ENCODE peak calls at places on chromosomes 5 and 9, in eight cellular contexts. R, N, Y, O, M, B, U and F are unnamed samples.

GRCh38 chr9:114007991-114008666 is 70.0 kb downstream of the AMBP start:
- DNase-seq in Y (peak), M (no peak), U (no peak), N (no peak), O (no peak), B (no peak), R (no peak), F (peak)

GRCh38 chr9:73011346-73011745 is 58.5 kb upstream of the ALDH1A1 start:
- DNase-seq in Y (no peak), U (no peak), M (no peak), O (no peak), B (no peak), N (no peak), R (peak), F (no peak)

GRCh38 chr9:114177423-114178064 is 22.2 kb downstream of the COL27A1 start:
- DNase-seq in M (no peak), R (no peak), U (no peak), O (no peak), B (no peak), N (no peak), Y (no peak), F (no peak)

GRCh38 chr9:124810513-124811355 is 33.8 kb downstream of the OLFML2A start:
- DNase-seq in N (no peak), R (no peak), Y (peak), O (no peak), U (no peak), B (no peak), M (no peak), F (no peak)

GRCh38 chr9:36101916-36102741 is 34.4 kb upstream of the GLIPR2 start:
- DNase-seq in Y (peak), M (no peak), U (no peak), R (peak), O (no peak), B (no peak), N (no peak), F (no peak)

GRCh38 chr9:132986586-132986985 is 8.1 kb downstream of the GFI1B start:
- DNase-seq in M (no peak), O (no peak), B (no peak), N (no peak), R (no peak), U (no peak), Y (no peak), F (no peak)

GRCh38 chr5:155129513-155129880 is 115.9 kb downstream of the KIF4B start:
- DNase-seq in M (no peak), U (no peak), N (no peak), Y (no peak), R (no peak), B (no peak), O (no peak), F (no peak)

GRCh38 chr5:155878991-155879575 is 447.9 kb upstream of the SGCD start:
- DNase-seq in U (no peak), Y (no peak), O (no peak), N (no peak), M (no peak), R (no peak), B (no peak), F (no peak)

GRCh38 chr5:40410231-40410861 is 269.4 kb upstream of the PTGER4 start:
- DNase-seq in M (no peak), O (peak), R (no peak), Y (no peak), N (no peak), U (no peak), B (peak), F (peak)